ENCODE peak calls at places on chromosome X, in seven cellular contexts. One of them, this sample, is unnamed.

GRCh38 chrX:115494133-115494532 is 66.8 kb upstream of the PLS3 start:
- DNase-seq in tibial nerve: no peak
- DNase-seq in Calu3: no peak
- DNase-seq in progenitor cell of endocrine pancreas: no peak
- DNase-seq in mucosa of descending colon: no peak
- DNase-seq in psoas muscle: no peak
- DNase-seq in pancreas: no peak
- DNase-seq in this sample: no peak

GRCh38 chrX:123087326-123087725 is 96.8 kb upstream of the GRIA3 start:
- DNase-seq in pancreas: no peak
- DNase-seq in mucosa of descending colon: no peak
- DNase-seq in tibial nerve: no peak
- DNase-seq in Calu3: peak
- DNase-seq in progenitor cell of endocrine pancreas: no peak
- DNase-seq in psoas muscle: no peak
- DNase-seq in this sample: no peak

GRCh38 chrX:48045410-48046311 is 25.8 kb downstream of the ZNF630 start:
- DNase-seq in mucosa of descending colon: no peak
- DNase-seq in pancreas: no peak
- DNase-seq in tibial nerve: no peak
- DNase-seq in progenitor cell of endocrine pancreas: no peak
- DNase-seq in Calu3: no peak
- DNase-seq in psoas muscle: peak
- DNase-seq in this sample: no peak

GRCh38 chrX:109533005-109533404 is 3.6 kb upstream of the NXT2 start:
- DNase-seq in mucosa of descending colon: no peak
- DNase-seq in Calu3: no peak
- DNase-seq in tibial nerve: no peak
- DNase-seq in pancreas: no peak
- DNase-seq in progenitor cell of endocrine pancreas: no peak
- DNase-seq in psoas muscle: no peak
- DNase-seq in this sample: no peak

GRCh38 chrX:12693754-12694153 is 97.5 kb upstream of the PRPS2 start:
- DNase-seq in psoas muscle: no peak
- DNase-seq in mucosa of descending colon: no peak
- DNase-seq in pancreas: no peak
- DNase-seq in progenitor cell of endocrine pancreas: no peak
- DNase-seq in tibial nerve: no peak
- DNase-seq in Calu3: no peak
- DNase-seq in this sample: no peak

GRCh38 chrX:40176256-40176978 is 78.7 kb upstream of the BCOR start:
- DNase-seq in mucosa of descending colon: peak
- DNase-seq in progenitor cell of endocrine pancreas: no peak
- DNase-seq in tibial nerve: no peak
- DNase-seq in Calu3: peak
- DNase-seq in pancreas: peak
- DNase-seq in psoas muscle: peak
- DNase-seq in this sample: no peak

GRCh38 chrX:136185409-136186022 is 38.2 kb downstream of the FHL1 start:
- DNase-seq in tibial nerve: no peak
- DNase-seq in mucosa of descending colon: no peak
- DNase-seq in psoas muscle: no peak
- DNase-seq in progenitor cell of endocrine pancreas: no peak
- DNase-seq in Calu3: no peak
- DNase-seq in pancreas: no peak
- DNase-seq in this sample: no peak

GRCh38 chrX:103063191-103063845 is 653 bp downstream of the BEX1 start:
- DNase-seq in mucosa of descending colon: no peak
- DNase-seq in Calu3: no peak
- DNase-seq in pancreas: peak
- DNase-seq in progenitor cell of endocrine pancreas: peak
- DNase-seq in tibial nerve: no peak
- DNase-seq in psoas muscle: no peak
- DNase-seq in this sample: no peak

GRCh38 chrX:10648608-10649007 is 28.2 kb upstream of the MID1 start:
- DNase-seq in progenitor cell of endocrine pancreas: no peak
- DNase-seq in pancreas: no peak
- DNase-seq in Calu3: no peak
- DNase-seq in tibial nerve: no peak
- DNase-seq in psoas muscle: no peak
- DNase-seq in mucosa of descending colon: no peak
- DNase-seq in this sample: no peak

GRCh38 chrX:41634284-41634683 is 54.5 kb upstream of the GPR34 start:
- DNase-seq in mucosa of descending colon: no peak
- DNase-seq in tibial nerve: no peak
- DNase-seq in pancreas: no peak
- DNase-seq in psoas muscle: no peak
- DNase-seq in Calu3: no peak
- DNase-seq in progenitor cell of endocrine pancreas: no peak
- DNase-seq in this sample: no peak

GRCh38 chrX:132984058-132984650 is 25.7 kb upstream of the HS6ST2 start:
- DNase-seq in psoas muscle: no peak
- DNase-seq in mucosa of descending colon: no peak
- DNase-seq in Calu3: no peak
- DNase-seq in progenitor cell of endocrine pancreas: no peak
- DNase-seq in pancreas: no peak
- DNase-seq in tibial nerve: no peak
- DNase-seq in this sample: no peak

GRCh38 chrX:122565952-122566351 is 618.1 kb upstream of the GRIA3 start:
- DNase-seq in Calu3: peak
- DNase-seq in pancreas: no peak
- DNase-seq in tibial nerve: no peak
- DNase-seq in progenitor cell of endocrine pancreas: no peak
- DNase-seq in psoas muscle: no peak
- DNase-seq in mucosa of descending colon: peak
- DNase-seq in this sample: no peak

GRCh38 chrX:134246282-134246681 is 9.3 kb downstream of the CCDC160 start:
- DNase-seq in progenitor cell of endocrine pancreas: no peak
- DNase-seq in mucosa of descending colon: no peak
- DNase-seq in psoas muscle: no peak
- DNase-seq in pancreas: no peak
- DNase-seq in tibial nerve: no peak
- DNase-seq in Calu3: no peak
- DNase-seq in this sample: no peak

GRCh38 chrX:22095306-22095705 is 63.2 kb downstream of the PHEX start:
- DNase-seq in psoas muscle: peak
- DNase-seq in Calu3: no peak
- DNase-seq in progenitor cell of endocrine pancreas: no peak
- DNase-seq in tibial nerve: peak
- DNase-seq in mucosa of descending colon: no peak
- DNase-seq in pancreas: no peak
- DNase-seq in this sample: no peak

GRCh38 chrX:1807301-1807731 is 192.5 kb downstream of the ASMT start:
- DNase-seq in pancreas: no peak
- DNase-seq in psoas muscle: no peak
- DNase-seq in progenitor cell of endocrine pancreas: no peak
- DNase-seq in Calu3: no peak
- DNase-seq in mucosa of descending colon: no peak
- DNase-seq in tibial nerve: no peak
- DNase-seq in this sample: no peak

GRCh38 chrX:51459125-51459524 is 37.3 kb downstream of the NUDT11 start:
- DNase-seq in psoas muscle: no peak
- DNase-seq in Calu3: peak
- DNase-seq in pancreas: no peak
- DNase-seq in progenitor cell of endocrine pancreas: no peak
- DNase-seq in mucosa of descending colon: no peak
- DNase-seq in tibial nerve: no peak
- DNase-seq in this sample: no peak

GRCh38 chrX:76202471-76202870 is 29.6 kb downstream of the PBDC1 start:
- DNase-seq in progenitor cell of endocrine pancreas: no peak
- DNase-seq in pancreas: no peak
- DNase-seq in psoas muscle: no peak
- DNase-seq in Calu3: no peak
- DNase-seq in mucosa of descending colon: no peak
- DNase-seq in tibial nerve: no peak
- DNase-seq in this sample: no peak

GRCh38 chrX:98452456-98452855 is 1568.7 kb downstream of the RPA4 start:
- DNase-seq in Calu3: no peak
- DNase-seq in mucosa of descending colon: no peak
- DNase-seq in progenitor cell of endocrine pancreas: no peak
- DNase-seq in tibial nerve: no peak
- DNase-seq in pancreas: no peak
- DNase-seq in psoas muscle: no peak
- DNase-seq in this sample: no peak

GRCh38 chrX:12239356-12240082 is 101.2 kb downstream of the FRMPD4 start:
- DNase-seq in progenitor cell of endocrine pancreas: no peak
- DNase-seq in Calu3: no peak
- DNase-seq in tibial nerve: no peak
- DNase-seq in pancreas: no peak
- DNase-seq in mucosa of descending colon: no peak
- DNase-seq in psoas muscle: no peak
- DNase-seq in this sample: no peak

DNA sequence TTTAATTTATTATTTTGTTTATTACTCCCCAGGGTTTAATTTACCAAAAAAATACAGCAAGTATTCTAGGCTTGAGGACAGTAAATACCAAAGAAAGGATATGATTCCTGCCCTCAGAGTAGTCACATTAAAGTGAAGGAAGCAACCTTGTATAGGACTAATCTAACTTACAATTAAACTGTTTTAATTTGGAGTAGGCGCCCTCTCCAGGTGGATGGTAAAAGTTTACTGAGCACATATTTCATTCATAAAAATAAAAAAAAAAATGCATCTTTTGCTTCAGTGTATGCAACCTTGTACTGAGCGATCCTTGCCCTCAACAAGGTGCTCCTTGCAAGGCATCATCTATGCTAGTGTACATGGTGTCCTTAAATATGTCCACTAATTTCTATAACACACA is 72.0 kb upstream of the MAGEB16 start:
- DNase-seq in pancreas: no peak
- DNase-seq in progenitor cell of endocrine pancreas: no peak
- DNase-seq in mucosa of descending colon: no peak
- DNase-seq in Calu3: peak
- DNase-seq in tibial nerve: no peak
- DNase-seq in psoas muscle: no peak
- DNase-seq in this sample: no peak
- TF ChIP-seq CTCF in pancreas: no peak
- TF ChIP-seq CTCF in progenitor cell of endocrine pancreas: no peak
- TF ChIP-seq CTCF in mucosa of descending colon: no peak
- TF ChIP-seq CTCF in Calu3: peak
- TF ChIP-seq CTCF in tibial nerve: no peak
- TF ChIP-seq CTCF in psoas muscle: no peak
- TF ChIP-seq CTCF in this sample: no peak

DNA sequence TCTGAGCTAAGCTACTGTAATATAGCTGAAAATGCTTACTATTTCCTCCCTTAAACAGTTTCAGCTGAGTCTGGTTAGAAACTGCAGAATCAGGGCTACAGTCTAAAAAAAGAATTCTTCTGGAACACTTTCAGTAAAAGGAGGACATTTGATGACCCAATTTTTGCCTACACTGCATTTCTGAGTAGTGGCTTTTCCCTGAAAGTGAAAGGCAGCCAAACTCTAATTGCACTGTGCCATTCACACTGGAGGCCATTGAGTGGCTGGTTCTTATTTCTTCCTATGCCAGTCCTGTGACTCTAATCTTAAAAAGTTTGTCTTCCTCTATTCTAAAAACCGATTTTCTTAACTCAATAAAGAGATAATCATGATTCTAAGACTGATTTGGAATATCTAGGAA is 526.0 kb downstream of the CFAP47 start:
- DNase-seq in Calu3: no peak
- DNase-seq in tibial nerve: no peak
- DNase-seq in pancreas: no peak
- DNase-seq in mucosa of descending colon: no peak
- DNase-seq in psoas muscle: no peak
- DNase-seq in progenitor cell of endocrine pancreas: no peak
- DNase-seq in this sample: no peak
- TF ChIP-seq CTCF in Calu3: no peak
- TF ChIP-seq CTCF in tibial nerve: no peak
- TF ChIP-seq CTCF in pancreas: no peak
- TF ChIP-seq CTCF in mucosa of descending colon: no peak
- TF ChIP-seq CTCF in psoas muscle: no peak
- TF ChIP-seq CTCF in progenitor cell of endocrine pancreas: no peak
- TF ChIP-seq CTCF in this sample: no peak

GRCh38 chrX:119828446-119828845 is 24.3 kb downstream of the UPF3B start:
- DNase-seq in pancreas: no peak
- DNase-seq in mucosa of descending colon: no peak
- DNase-seq in tibial nerve: no peak
- DNase-seq in Calu3: no peak
- DNase-seq in progenitor cell of endocrine pancreas: no peak
- DNase-seq in psoas muscle: no peak
- DNase-seq in this sample: no peak
- TF ChIP-seq CTCF in pancreas: no peak
- TF ChIP-seq CTCF in mucosa of descending colon: no peak
- TF ChIP-seq CTCF in tibial nerve: no peak
- TF ChIP-seq CTCF in Calu3: no peak
- TF ChIP-seq CTCF in progenitor cell of endocrine pancreas: no peak
- TF ChIP-seq CTCF in psoas muscle: no peak
- TF ChIP-seq CTCF in this sample: no peak

GRCh38 chrX:3550871-3551270 is 162.6 kb downstream of the PRKX start:
- DNase-seq in psoas muscle: no peak
- DNase-seq in Calu3: no peak
- DNase-seq in pancreas: no peak
- DNase-seq in tibial nerve: no peak
- DNase-seq in mucosa of descending colon: no peak
- DNase-seq in progenitor cell of endocrine pancreas: no peak
- DNase-seq in this sample: no peak

GRCh38 chrX:3549442-3549875 is 164.0 kb downstream of the PRKX start:
- DNase-seq in tibial nerve: no peak
- DNase-seq in pancreas: peak
- DNase-seq in psoas muscle: no peak
- DNase-seq in mucosa of descending colon: no peak
- DNase-seq in Calu3: peak
- DNase-seq in progenitor cell of endocrine pancreas: no peak
- DNase-seq in this sample: no peak

GRCh38 chrX:3545901-3546300 is 167.5 kb downstream of the PRKX start:
- DNase-seq in progenitor cell of endocrine pancreas: no peak
- DNase-seq in mucosa of descending colon: no peak
- DNase-seq in tibial nerve: no peak
- DNase-seq in Calu3: no peak
- DNase-seq in pancreas: no peak
- DNase-seq in psoas muscle: no peak
- DNase-seq in this sample: no peak

GRCh38 chrX:3550160-3550765 is 163.2 kb downstream of the PRKX start:
- DNase-seq in progenitor cell of endocrine pancreas: no peak
- DNase-seq in tibial nerve: no peak
- DNase-seq in mucosa of descending colon: no peak
- DNase-seq in Calu3: peak
- DNase-seq in pancreas: peak
- DNase-seq in psoas muscle: no peak
- DNase-seq in this sample: no peak

DNA sequence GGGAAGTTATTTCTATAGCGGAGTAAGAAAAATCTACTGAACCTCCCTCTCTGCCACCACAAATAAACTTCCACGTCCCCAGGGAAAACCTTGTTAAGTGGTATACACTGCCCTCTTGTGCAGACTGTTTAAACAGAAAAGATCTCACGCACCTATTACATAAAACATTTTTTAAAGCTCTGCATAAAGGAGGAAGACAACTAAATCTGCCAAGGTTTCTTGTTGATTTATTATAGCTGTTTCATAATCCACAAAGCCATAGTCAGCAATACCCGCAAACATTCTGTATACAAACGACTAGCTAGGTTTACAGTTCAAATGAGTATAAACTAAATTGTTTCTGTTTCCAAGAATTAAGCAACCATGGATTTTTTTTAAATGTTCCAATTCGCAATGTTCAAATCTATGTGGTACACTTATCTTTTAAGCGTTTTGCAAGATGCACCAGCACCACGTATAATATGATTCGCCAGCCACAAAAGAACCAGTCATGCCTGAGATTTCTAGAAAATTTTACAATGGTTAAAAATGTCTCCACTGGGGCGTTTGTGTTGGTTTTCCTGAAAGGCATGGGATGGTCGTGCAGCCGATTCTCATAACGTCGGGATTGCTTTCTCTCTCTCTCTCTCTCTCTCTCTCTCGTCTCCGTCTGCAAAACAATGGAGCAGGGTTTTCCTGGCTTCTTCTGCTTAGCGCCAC is 164.6 kb downstream of the PRKX start:
- DNase-seq in pancreas: peak
- DNase-seq in tibial nerve: no peak
- DNase-seq in progenitor cell of endocrine pancreas: no peak
- DNase-seq in psoas muscle: no peak
- DNase-seq in Calu3: no peak
- DNase-seq in mucosa of descending colon: no peak
- DNase-seq in this sample: no peak
- TF ChIP-seq CTCF in pancreas: no peak
- TF ChIP-seq CTCF in tibial nerve: no peak
- TF ChIP-seq CTCF in progenitor cell of endocrine pancreas: peak
- TF ChIP-seq CTCF in psoas muscle: peak
- TF ChIP-seq CTCF in Calu3: no peak
- TF ChIP-seq CTCF in mucosa of descending colon: no peak
- TF ChIP-seq CTCF in this sample: no peak

This sample was measured in omental fat pad.